ENCODE peak calls at places on chromosomes 6 and 20, in seven cellular contexts. One of them, this sample, is unnamed.

GRCh38 chr6:149026530-149026942 is 279.7 kb downstream of the UST start:
- DNase-seq in IMR-90: peak
- DNase-seq in suprapubic skin: no peak
- DNase-seq in A549: no peak
- DNase-seq in H1: no peak
- DNase-seq in ovary: no peak
- DNase-seq in heart left ventricle: no peak
- DNase-seq in this sample: peak

GRCh38 chr6:282177-282866 is 10.0 kb upstream of the DUSP22 start:
- DNase-seq in H1: peak
- DNase-seq in heart left ventricle: no peak
- DNase-seq in A549: no peak
- DNase-seq in ovary: no peak
- DNase-seq in IMR-90: no peak
- DNase-seq in suprapubic skin: peak
- DNase-seq in this sample: no peak

GRCh38 chr6:84774174-84775158 is 10.1 kb upstream of the TBX18 start:
- DNase-seq in IMR-90: no peak
- DNase-seq in H1: peak
- DNase-seq in heart left ventricle: peak
- DNase-seq in ovary: peak
- DNase-seq in A549: peak
- DNase-seq in suprapubic skin: peak
- DNase-seq in this sample: peak

GRCh38 chr6:17905611-17906592 is 81.5 kb downstream of the KIF13A start:
- DNase-seq in ovary: no peak
- DNase-seq in heart left ventricle: no peak
- DNase-seq in suprapubic skin: no peak
- DNase-seq in IMR-90: peak
- DNase-seq in H1: no peak
- DNase-seq in A549: no peak
- DNase-seq in this sample: no peak

GRCh38 chr6:13152804-13153203 is 175.5 kb downstream of the TBC1D7 start:
- DNase-seq in heart left ventricle: no peak
- DNase-seq in suprapubic skin: no peak
- DNase-seq in H1: peak
- DNase-seq in ovary: no peak
- DNase-seq in A549: no peak
- DNase-seq in IMR-90: no peak
- DNase-seq in this sample: no peak

GRCh38 chr6:126180585-126180984 is 159.3 kb upstream of the CENPW start:
- DNase-seq in IMR-90: peak
- DNase-seq in A549: no peak
- DNase-seq in heart left ventricle: no peak
- DNase-seq in H1: no peak
- DNase-seq in ovary: no peak
- DNase-seq in suprapubic skin: no peak
- DNase-seq in this sample: no peak

GRCh38 chr6:37630281-37630799 is 67.3 kb downstream of the MDGA1 start:
- DNase-seq in A549: peak
- DNase-seq in suprapubic skin: no peak
- DNase-seq in heart left ventricle: no peak
- DNase-seq in H1: no peak
- DNase-seq in IMR-90: peak
- DNase-seq in ovary: no peak
- DNase-seq in this sample: no peak

GRCh38 chr6:11497881-11498280 is 39.7 kb upstream of the TMEM170B start:
- DNase-seq in H1: no peak
- DNase-seq in heart left ventricle: no peak
- DNase-seq in suprapubic skin: no peak
- DNase-seq in IMR-90: no peak
- DNase-seq in A549: no peak
- DNase-seq in ovary: no peak
- DNase-seq in this sample: no peak

GRCh38 chr6:12266571-12266970 is 23.6 kb upstream of the EDN1 start:
- DNase-seq in A549: no peak
- DNase-seq in H1: no peak
- DNase-seq in suprapubic skin: no peak
- DNase-seq in ovary: no peak
- DNase-seq in IMR-90: peak
- DNase-seq in heart left ventricle: no peak
- DNase-seq in this sample: no peak

GRCh38 chr6:25027221-25027916 is 91.6 kb upstream of the RIPOR2 start:
- DNase-seq in ovary: no peak
- DNase-seq in heart left ventricle: no peak
- DNase-seq in IMR-90: no peak
- DNase-seq in suprapubic skin: no peak
- DNase-seq in A549: no peak
- DNase-seq in H1: no peak
- DNase-seq in this sample: no peak

GRCh38 chr6:20911826-20912225 is 377.6 kb downstream of the CDKAL1 start:
- DNase-seq in ovary: no peak
- DNase-seq in IMR-90: no peak
- DNase-seq in A549: no peak
- DNase-seq in heart left ventricle: no peak
- DNase-seq in suprapubic skin: no peak
- DNase-seq in H1: no peak
- DNase-seq in this sample: no peak

GRCh38 chr6:56794421-56794820 is 151.7 kb upstream of the DST start:
- DNase-seq in ovary: no peak
- DNase-seq in H1: no peak
- DNase-seq in heart left ventricle: no peak
- DNase-seq in suprapubic skin: no peak
- DNase-seq in A549: no peak
- DNase-seq in IMR-90: no peak
- DNase-seq in this sample: no peak

GRCh38 chr6:75409286-75409685 is 84.3 kb downstream of the FILIP1 start:
- DNase-seq in ovary: no peak
- DNase-seq in H1: no peak
- DNase-seq in suprapubic skin: no peak
- DNase-seq in IMR-90: peak
- DNase-seq in A549: no peak
- DNase-seq in heart left ventricle: no peak
- DNase-seq in this sample: no peak

GRCh38 chr20:63381781-63382431 is 20.8 kb upstream of the CHRNA4 start:
- DNase-seq in ovary: peak
- DNase-seq in A549: peak
- DNase-seq in H1: peak
- DNase-seq in suprapubic skin: no peak
- DNase-seq in heart left ventricle: no peak
- DNase-seq in IMR-90: no peak
- DNase-seq in this sample: peak

GRCh38 chr6:158476389-158476788 is 83.5 kb upstream of the TMEM181 start:
- DNase-seq in A549: no peak
- DNase-seq in ovary: no peak
- DNase-seq in IMR-90: no peak
- DNase-seq in heart left ventricle: no peak
- DNase-seq in suprapubic skin: no peak
- DNase-seq in H1: no peak
- DNase-seq in this sample: no peak

GRCh38 chr6:25004357-25004756 is 68.6 kb upstream of the RIPOR2 start:
- DNase-seq in A549: no peak
- DNase-seq in heart left ventricle: no peak
- DNase-seq in ovary: no peak
- DNase-seq in H1: no peak
- DNase-seq in IMR-90: no peak
- DNase-seq in suprapubic skin: no peak
- DNase-seq in this sample: no peak

GRCh38 chr6:109381747-109382575 is at the start of gene CD164:
- DNase-seq in A549: peak
- DNase-seq in suprapubic skin: peak
- DNase-seq in H1: no peak
- DNase-seq in IMR-90: peak
- DNase-seq in heart left ventricle: peak
- DNase-seq in ovary: peak
- DNase-seq in this sample: peak

GRCh38 chr6:109379706-109380105 is 2.6 kb downstream of the CD164 start:
- DNase-seq in ovary: no peak
- DNase-seq in IMR-90: peak
- DNase-seq in heart left ventricle: no peak
- DNase-seq in A549: no peak
- DNase-seq in suprapubic skin: no peak
- DNase-seq in H1: no peak
- DNase-seq in this sample: peak

GRCh38 chr6:109383438-109383940 is 1.2 kb upstream of the CD164 start:
- DNase-seq in A549: no peak
- DNase-seq in H1: no peak
- DNase-seq in ovary: no peak
- DNase-seq in IMR-90: no peak
- DNase-seq in suprapubic skin: no peak
- DNase-seq in heart left ventricle: no peak
- DNase-seq in this sample: peak

GRCh38 chr6:109381007-109381746 is 1.1 kb downstream of the CD164 start:
- DNase-seq in H1: no peak
- DNase-seq in A549: no peak
- DNase-seq in ovary: no peak
- DNase-seq in IMR-90: peak
- DNase-seq in suprapubic skin: no peak
- DNase-seq in heart left ventricle: no peak
- DNase-seq in this sample: peak

DNA sequence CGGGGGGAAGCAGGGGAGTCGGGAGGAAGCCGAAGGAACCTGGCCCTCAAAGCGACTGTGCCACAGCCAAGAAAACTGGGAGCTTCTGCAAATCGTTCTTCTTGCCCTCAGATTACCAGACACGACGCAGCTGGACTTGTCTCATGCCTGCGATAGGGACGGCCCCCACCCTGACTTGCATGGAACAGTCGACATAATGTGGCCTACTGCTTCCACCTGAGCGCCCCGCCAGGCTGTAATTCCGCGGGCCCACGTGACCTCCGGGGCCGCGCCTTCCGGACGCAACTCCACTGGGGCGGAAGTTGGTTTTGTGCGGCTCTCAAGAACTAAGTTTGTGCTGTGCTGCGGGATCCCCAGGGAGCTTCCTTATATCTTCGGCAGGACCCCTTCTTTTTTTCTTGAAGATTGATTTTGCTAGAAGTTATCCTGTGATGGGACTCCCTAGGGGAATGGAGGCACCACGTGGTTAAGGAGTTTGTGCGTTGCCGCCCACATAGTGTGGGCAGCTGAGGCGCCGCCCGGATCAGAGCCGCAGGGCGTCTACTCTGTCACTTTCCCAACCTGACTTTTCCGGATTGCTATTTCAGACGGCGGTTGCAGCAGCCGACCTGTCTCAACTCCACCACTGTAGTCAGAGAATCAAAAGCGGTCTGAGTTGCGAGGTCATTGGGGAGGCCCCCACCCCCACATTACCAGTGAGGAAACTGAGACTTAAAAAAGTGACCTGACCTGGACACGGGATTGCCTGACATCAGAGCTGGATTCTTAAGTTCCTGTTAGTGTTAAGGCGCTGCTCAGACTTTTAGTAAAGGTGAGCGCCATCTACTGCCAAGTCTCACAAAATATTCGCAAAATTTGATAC is 540 bp upstream of the CD164 start:
- DNase-seq in IMR-90: peak
- DNase-seq in heart left ventricle: peak
- DNase-seq in H1: peak
- DNase-seq in suprapubic skin: peak
- DNase-seq in A549: peak
- DNase-seq in ovary: peak
- DNase-seq in this sample: peak
- TF ChIP-seq POLR2A in IMR-90: peak
- TF ChIP-seq POLR2A in heart left ventricle: no peak
- TF ChIP-seq POLR2A in H1: peak
- TF ChIP-seq POLR2A in suprapubic skin: no peak
- TF ChIP-seq POLR2A in A549: no peak
- TF ChIP-seq POLR2A in ovary: peak
- TF ChIP-seq POLR2A in this sample: peak

GRCh38 chr20:59042151-59042795 is at the start of gene PRELID3B:
- DNase-seq in IMR-90: no peak
- DNase-seq in suprapubic skin: no peak
- DNase-seq in A549: peak
- DNase-seq in H1: no peak
- DNase-seq in ovary: no peak
- DNase-seq in heart left ventricle: peak
- DNase-seq in this sample: no peak
- TF ChIP-seq POLR2A in IMR-90: no peak
- TF ChIP-seq POLR2A in suprapubic skin: no peak
- TF ChIP-seq POLR2A in A549: peak
- TF ChIP-seq POLR2A in H1: no peak
- TF ChIP-seq POLR2A in ovary: peak
- TF ChIP-seq POLR2A in heart left ventricle: no peak
- TF ChIP-seq POLR2A in this sample: peak

DNA sequence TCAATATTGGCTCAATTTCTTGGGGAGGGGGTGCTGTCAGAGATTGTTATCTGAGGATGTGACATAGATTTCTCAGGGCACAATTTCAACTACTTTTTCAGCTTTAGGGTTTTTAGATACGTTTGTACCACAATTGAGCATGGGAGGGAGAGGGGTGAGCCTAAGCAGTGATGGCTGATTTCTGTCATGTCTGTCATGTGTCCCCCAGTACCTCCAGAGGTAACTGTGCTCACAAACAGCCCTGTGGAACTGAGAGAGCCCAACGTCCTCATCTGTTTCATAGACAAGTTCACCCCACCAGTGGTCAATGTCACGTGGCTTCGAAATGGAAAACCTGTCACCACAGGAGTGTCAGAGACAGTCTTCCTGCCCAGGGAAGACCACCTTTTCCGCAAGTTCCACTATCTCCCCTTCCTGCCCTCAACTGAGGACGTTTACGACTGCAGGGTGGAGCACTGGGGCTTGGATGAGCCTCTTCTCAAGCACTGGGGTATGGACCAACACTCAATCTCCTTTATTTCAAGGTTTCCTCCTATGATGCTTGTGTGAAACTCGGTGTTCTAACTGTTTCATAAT is 3.4 kb downstream of the HLA-DRA start:
- DNase-seq in ovary: no peak
- DNase-seq in A549: no peak
- DNase-seq in suprapubic skin: no peak
- DNase-seq in H1: no peak
- DNase-seq in heart left ventricle: no peak
- DNase-seq in IMR-90: no peak
- DNase-seq in this sample: no peak
- TF ChIP-seq POLR2A in ovary: no peak
- TF ChIP-seq POLR2A in A549: no peak
- TF ChIP-seq POLR2A in suprapubic skin: no peak
- TF ChIP-seq POLR2A in H1: no peak
- TF ChIP-seq POLR2A in heart left ventricle: no peak
- TF ChIP-seq POLR2A in IMR-90: no peak
- TF ChIP-seq POLR2A in this sample: no peak

DNA sequence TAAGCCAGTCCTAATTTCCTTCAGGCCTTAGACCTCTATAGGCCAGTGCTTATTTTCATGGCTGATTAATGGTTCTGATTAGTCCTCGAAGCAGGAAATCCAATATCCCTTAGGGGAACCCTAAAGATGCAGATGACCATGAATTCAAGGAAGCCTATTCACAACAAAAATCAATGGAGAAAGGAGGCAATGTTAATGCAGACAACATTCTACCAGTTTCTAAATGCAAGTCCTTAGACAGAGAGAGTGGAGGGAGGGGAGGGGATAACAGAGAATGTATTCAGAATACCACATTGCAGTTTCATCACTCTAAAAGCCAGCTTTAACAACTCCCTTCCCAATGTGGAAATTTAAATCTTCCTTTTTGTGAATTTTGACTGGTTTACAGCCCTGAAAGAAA is 87.1 kb upstream of the POU3F2 start:
- DNase-seq in ovary: no peak
- DNase-seq in suprapubic skin: no peak
- DNase-seq in H1: no peak
- DNase-seq in heart left ventricle: no peak
- DNase-seq in IMR-90: no peak
- DNase-seq in A549: no peak
- DNase-seq in this sample: no peak
- TF ChIP-seq POLR2A in ovary: no peak
- TF ChIP-seq POLR2A in suprapubic skin: no peak
- TF ChIP-seq POLR2A in H1: no peak
- TF ChIP-seq POLR2A in heart left ventricle: no peak
- TF ChIP-seq POLR2A in IMR-90: no peak
- TF ChIP-seq POLR2A in A549: no peak
- TF ChIP-seq POLR2A in this sample: no peak